ENCODE peak calls at places on chromosome 17, in five cellular contexts. Y is sigmoid colon, J is HEK293T, X is germinal center, T is left ventricle myocardium superior. S is an unnamed sample.

GRCh38 chr17:60527701-60528100 is 1.7 kb upstream of the APPBP2 start:
- DNase-seq in Y (no peak), J (no peak), X (no peak), T (no peak), S (no peak)

GRCh38 chr17:17782425-17783120 is 54.2 kb downstream of the SREBF1 start:
- DNase-seq in Y (no peak), J (peak; percentile 25), X (no peak), T (peak; percentile 56), S (peak; percentile 77)

GRCh38 chr17:66542967-66543525 is 240.6 kb downstream of the PRKCA start:
- DNase-seq in Y (no peak), J (no peak), X (no peak), T (no peak), S (no peak)

GRCh38 chr17:82023447-82024241 is 539 bp downstream of the LRRC45 start:
- DNase-seq in Y (no peak), J (no peak), X (peak; percentile 31), T (no peak), S (no peak)

GRCh38 chr17:65562206-65562531 is 721 bp upstream of the AXIN2 start:
- DNase-seq in Y (no peak), J (no peak), X (no peak), T (no peak), S (no peak)

GRCh38 chr17:33038740-33039139 is 47.1 kb downstream of the SPACA3 start:
- DNase-seq in Y (no peak), J (peak; percentile 51), X (no peak), T (peak; percentile 44), S (peak; percentile 68)

GRCh38 chr17:75176625-75177024 is 6.1 kb downstream of the SUMO2 start:
- DNase-seq in Y (no peak), J (no peak), X (no peak), T (no peak), S (no peak)

GRCh38 chr17:79080761-79081290 is 6.2 kb downstream of the ENGASE start:
- DNase-seq in Y (no peak), J (no peak), X (no peak), T (no peak), S (no peak)

GRCh38 chr17:75637561-75637960 is 4.3 kb downstream of the SMIM5 start:
- DNase-seq in Y (no peak), J (no peak), X (no peak), T (no peak), S (no peak)

GRCh38 chr17:12996357-12996756 is 21.5 kb downstream of the ELAC2 start:
- DNase-seq in Y (peak; percentile 33), J (no peak), X (no peak), T (no peak), S (no peak)

GRCh38 chr17:77581480-77581879 is 377.0 kb upstream of the TNRC6C start:
- DNase-seq in Y (no peak), J (no peak), X (no peak), T (no peak), S (no peak)

GRCh38 chr17:17313350-17313991 is 10.3 kb downstream of the NT5M start:
- DNase-seq in Y (peak; percentile 55), J (no peak), X (peak; percentile 79), T (peak; percentile 49), S (peak; percentile 47)

GRCh38 chr17:45867702-45868101 is 23.0 kb downstream of the SPPL2C start:
- DNase-seq in Y (no peak), J (peak; percentile 41), X (no peak), T (no peak), S (peak; percentile 40)

GRCh38 chr17:77959926-77960521 is 1.5 kb downstream of the TNRC6C start:
- DNase-seq in Y (no peak), J (peak; percentile 20), X (peak; percentile 15), T (no peak), S (peak; percentile 51)

GRCh38 chr17:31859487-31860008 is 504 bp upstream of the COPRS start:
- DNase-seq in Y (no peak), J (no peak), X (no peak), T (no peak), S (no peak)

GRCh38 chr17:78789663-78790181 is 7.6 kb upstream of the CYTH1 start:
- DNase-seq in Y (peak; percentile 87), J (no peak), X (no peak), T (peak; percentile 92), S (no peak)

GRCh38 chr17:9875441-9875840 is 29.6 kb downstream of the RCVRN start:
- DNase-seq in Y (no peak), J (no peak), X (no peak), T (no peak), S (no peak)

GRCh38 chr17:82204831-82205719 is 7.6 kb downstream of the CCDC57 start:
- DNase-seq in Y (no peak), J (no peak), X (no peak), T (no peak), S (no peak)

GRCh38 chr17:37490022-37490587 is 414 bp downstream of the DUSP14 start:
- DNase-seq in Y (peak; percentile 81), J (peak; percentile 34), X (peak; percentile 79), T (peak; percentile 81), S (peak; percentile 74)

GRCh38 chr17:4998666-4999428 is 1.1 kb downstream of the KIF1C start:
- DNase-seq in Y (no peak), J (no peak), X (peak; percentile 50), T (peak; percentile 44), S (no peak)

GRCh38 chr17:12928736-12929135 is 89.1 kb downstream of the ELAC2 start:
- DNase-seq in Y (no peak), J (no peak), X (no peak), T (no peak), S (peak; percentile 9)

GRCh38 chr17:35086164-35086563 is 22.7 kb upstream of the RFFL start:
- DNase-seq in Y (no peak), J (no peak), X (no peak), T (no peak), S (no peak)

GRCh38 chr17:72334205-72334604 is 213.4 kb downstream of the SOX9 start:
- DNase-seq in Y (no peak), J (no peak), X (no peak), T (no peak), S (no peak)

GRCh38 chr17:77190561-77190960 is 49.8 kb downstream of the SEC14L1 start:
- DNase-seq in Y (no peak), J (no peak), X (no peak), T (no peak), S (no peak)

S was measured in SK-N-DZ.